ENCODE peak calls at places on chromosomes 5 and 9, in nine cellular contexts. One of them, this sample, is unnamed.

GRCh38 chr9:101311759-101312420 is 72.9 kb downstream of the BAAT start:
- DNase-seq in PC-3: peak
- DNase-seq in T-helper 22 cell: no peak
- DNase-seq in renal cortical epithelial cell: peak
- DNase-seq in COR-L47: peak
- DNase-seq in T-cell: no peak
- DNase-seq in nucleus accumbens: no peak
- DNase-seq in KG1: peak
- DNase-seq in activated CD4-positive, alpha-beta T cell treated with anti-CD3 and anti-CD28 coated beads, Interleukin-2, amount 50 U/mL, for 4 hours: no peak
- DNase-seq in this sample: peak

GRCh38 chr5:79582186-79582585 is 30.1 kb upstream of the TENT2 start:
- DNase-seq in PC-3: no peak
- DNase-seq in T-helper 22 cell: no peak
- DNase-seq in renal cortical epithelial cell: no peak
- DNase-seq in COR-L47: peak
- DNase-seq in T-cell: no peak
- DNase-seq in nucleus accumbens: no peak
- DNase-seq in KG1: no peak
- DNase-seq in activated CD4-positive, alpha-beta T cell treated with anti-CD3 and anti-CD28 coated beads, Interleukin-2, amount 50 U/mL, for 4 hours: no peak
- DNase-seq in this sample: no peak

GRCh38 chr5:140707812-140708211 is 7.6 kb downstream of the ZMAT2 start:
- DNase-seq in PC-3: no peak
- DNase-seq in T-helper 22 cell: no peak
- DNase-seq in renal cortical epithelial cell: no peak
- DNase-seq in COR-L47: no peak
- DNase-seq in T-cell: no peak
- DNase-seq in nucleus accumbens: no peak
- DNase-seq in KG1: no peak
- DNase-seq in activated CD4-positive, alpha-beta T cell treated with anti-CD3 and anti-CD28 coated beads, Interleukin-2, amount 50 U/mL, for 4 hours: no peak
- DNase-seq in this sample: no peak

GRCh38 chr9:91948423-91949292 is 1.4 kb downstream of the ROR2 start:
- DNase-seq in PC-3: no peak
- DNase-seq in T-helper 22 cell: no peak
- DNase-seq in renal cortical epithelial cell: no peak
- DNase-seq in COR-L47: peak
- DNase-seq in T-cell: no peak
- DNase-seq in nucleus accumbens: no peak
- DNase-seq in KG1: no peak
- DNase-seq in activated CD4-positive, alpha-beta T cell treated with anti-CD3 and anti-CD28 coated beads, Interleukin-2, amount 50 U/mL, for 4 hours: no peak
- DNase-seq in this sample: no peak

GRCh38 chr5:141960018-141960417 is 2.0 kb upstream of the PCDH12 start:
- DNase-seq in PC-3: no peak
- DNase-seq in T-helper 22 cell: no peak
- DNase-seq in renal cortical epithelial cell: no peak
- DNase-seq in COR-L47: no peak
- DNase-seq in T-cell: no peak
- DNase-seq in nucleus accumbens: no peak
- DNase-seq in KG1: no peak
- DNase-seq in activated CD4-positive, alpha-beta T cell treated with anti-CD3 and anti-CD28 coated beads, Interleukin-2, amount 50 U/mL, for 4 hours: no peak
- DNase-seq in this sample: no peak

GRCh38 chr5:74167206-74167929 is 473.2 kb downstream of the ENC1 start:
- DNase-seq in PC-3: peak
- DNase-seq in T-helper 22 cell: no peak
- DNase-seq in renal cortical epithelial cell: peak
- DNase-seq in COR-L47: no peak
- DNase-seq in T-cell: no peak
- DNase-seq in nucleus accumbens: no peak
- DNase-seq in KG1: no peak
- DNase-seq in activated CD4-positive, alpha-beta T cell treated with anti-CD3 and anti-CD28 coated beads, Interleukin-2, amount 50 U/mL, for 4 hours: no peak
- DNase-seq in this sample: no peak

GRCh38 chr9:79651251-79651795 is 79.6 kb downstream of the TLE4 start:
- DNase-seq in PC-3: no peak
- DNase-seq in T-helper 22 cell: no peak
- DNase-seq in renal cortical epithelial cell: peak
- DNase-seq in COR-L47: no peak
- DNase-seq in T-cell: no peak
- DNase-seq in nucleus accumbens: no peak
- DNase-seq in KG1: no peak
- DNase-seq in activated CD4-positive, alpha-beta T cell treated with anti-CD3 and anti-CD28 coated beads, Interleukin-2, amount 50 U/mL, for 4 hours: no peak
- DNase-seq in this sample: peak

GRCh38 chr5:75603421-75603820 is 7.8 kb upstream of the ANKDD1B start:
- DNase-seq in PC-3: no peak
- DNase-seq in T-helper 22 cell: no peak
- DNase-seq in renal cortical epithelial cell: no peak
- DNase-seq in COR-L47: no peak
- DNase-seq in T-cell: no peak
- DNase-seq in nucleus accumbens: no peak
- DNase-seq in KG1: no peak
- DNase-seq in activated CD4-positive, alpha-beta T cell treated with anti-CD3 and anti-CD28 coated beads, Interleukin-2, amount 50 U/mL, for 4 hours: no peak
- DNase-seq in this sample: no peak

GRCh38 chr5:63719147-63719546 is 243.1 kb downstream of the HTR1A start:
- DNase-seq in PC-3: no peak
- DNase-seq in T-helper 22 cell: no peak
- DNase-seq in renal cortical epithelial cell: no peak
- DNase-seq in COR-L47: no peak
- DNase-seq in T-cell: no peak
- DNase-seq in nucleus accumbens: no peak
- DNase-seq in KG1: no peak
- DNase-seq in activated CD4-positive, alpha-beta T cell treated with anti-CD3 and anti-CD28 coated beads, Interleukin-2, amount 50 U/mL, for 4 hours: no peak
- DNase-seq in this sample: no peak

GRCh38 chr5:177194278-177194677 is 60.7 kb downstream of the NSD1 start:
- DNase-seq in PC-3: peak
- DNase-seq in T-helper 22 cell: no peak
- DNase-seq in renal cortical epithelial cell: peak
- DNase-seq in COR-L47: no peak
- DNase-seq in T-cell: no peak
- DNase-seq in nucleus accumbens: no peak
- DNase-seq in KG1: no peak
- DNase-seq in activated CD4-positive, alpha-beta T cell treated with anti-CD3 and anti-CD28 coated beads, Interleukin-2, amount 50 U/mL, for 4 hours: no peak
- DNase-seq in this sample: no peak

GRCh38 chr5:77437194-77437593 is 54.9 kb downstream of the WDR41 start:
- DNase-seq in PC-3: peak
- DNase-seq in T-helper 22 cell: no peak
- DNase-seq in renal cortical epithelial cell: peak
- DNase-seq in COR-L47: peak
- DNase-seq in T-cell: no peak
- DNase-seq in nucleus accumbens: no peak
- DNase-seq in KG1: no peak
- DNase-seq in activated CD4-positive, alpha-beta T cell treated with anti-CD3 and anti-CD28 coated beads, Interleukin-2, amount 50 U/mL, for 4 hours: no peak
- DNase-seq in this sample: no peak

GRCh38 chr5:135829179-135829578 is 5.3 kb upstream of the SLC25A48 start:
- DNase-seq in PC-3: no peak
- DNase-seq in T-helper 22 cell: no peak
- DNase-seq in renal cortical epithelial cell: no peak
- DNase-seq in COR-L47: no peak
- DNase-seq in T-cell: no peak
- DNase-seq in nucleus accumbens: no peak
- DNase-seq in KG1: no peak
- DNase-seq in activated CD4-positive, alpha-beta T cell treated with anti-CD3 and anti-CD28 coated beads, Interleukin-2, amount 50 U/mL, for 4 hours: no peak
- DNase-seq in this sample: no peak

GRCh38 chr9:113541019-113541900 is 77.7 kb downstream of the RGS3 start:
- DNase-seq in PC-3: peak
- DNase-seq in T-helper 22 cell: no peak
- DNase-seq in renal cortical epithelial cell: peak
- DNase-seq in COR-L47: no peak
- DNase-seq in T-cell: no peak
- DNase-seq in nucleus accumbens: no peak
- DNase-seq in KG1: no peak
- DNase-seq in activated CD4-positive, alpha-beta T cell treated with anti-CD3 and anti-CD28 coated beads, Interleukin-2, amount 50 U/mL, for 4 hours: no peak
- DNase-seq in this sample: no peak

GRCh38 chr5:167511-167910 is 23.8 kb upstream of the LRRC14B start:
- DNase-seq in PC-3: no peak
- DNase-seq in T-helper 22 cell: no peak
- DNase-seq in renal cortical epithelial cell: no peak
- DNase-seq in COR-L47: no peak
- DNase-seq in T-cell: no peak
- DNase-seq in nucleus accumbens: no peak
- DNase-seq in KG1: no peak
- DNase-seq in activated CD4-positive, alpha-beta T cell treated with anti-CD3 and anti-CD28 coated beads, Interleukin-2, amount 50 U/mL, for 4 hours: no peak
- DNase-seq in this sample: no peak

GRCh38 chr5:6402939-6403338 is 24.6 kb upstream of the MED10 start:
- DNase-seq in PC-3: no peak
- DNase-seq in T-helper 22 cell: no peak
- DNase-seq in renal cortical epithelial cell: no peak
- DNase-seq in COR-L47: no peak
- DNase-seq in T-cell: no peak
- DNase-seq in nucleus accumbens: no peak
- DNase-seq in KG1: no peak
- DNase-seq in activated CD4-positive, alpha-beta T cell treated with anti-CD3 and anti-CD28 coated beads, Interleukin-2, amount 50 U/mL, for 4 hours: no peak
- DNase-seq in this sample: no peak

GRCh38 chr9:7752481-7752880 is 47.1 kb downstream of the DMAC1 start:
- DNase-seq in PC-3: no peak
- DNase-seq in T-helper 22 cell: no peak
- DNase-seq in renal cortical epithelial cell: no peak
- DNase-seq in COR-L47: no peak
- DNase-seq in T-cell: no peak
- DNase-seq in nucleus accumbens: no peak
- DNase-seq in KG1: no peak
- DNase-seq in activated CD4-positive, alpha-beta T cell treated with anti-CD3 and anti-CD28 coated beads, Interleukin-2, amount 50 U/mL, for 4 hours: no peak
- DNase-seq in this sample: no peak

GRCh38 chr9:32665101-32665500 is 29.6 kb upstream of the TAF1L start:
- DNase-seq in PC-3: peak
- DNase-seq in T-helper 22 cell: no peak
- DNase-seq in renal cortical epithelial cell: peak
- DNase-seq in COR-L47: no peak
- DNase-seq in T-cell: no peak
- DNase-seq in nucleus accumbens: no peak
- DNase-seq in KG1: no peak
- DNase-seq in activated CD4-positive, alpha-beta T cell treated with anti-CD3 and anti-CD28 coated beads, Interleukin-2, amount 50 U/mL, for 4 hours: no peak
- DNase-seq in this sample: no peak

GRCh38 chr9:98838155-98838904 is 30.9 kb downstream of the GALNT12 start:
- DNase-seq in PC-3: no peak
- DNase-seq in T-helper 22 cell: no peak
- DNase-seq in renal cortical epithelial cell: no peak
- DNase-seq in COR-L47: no peak
- DNase-seq in T-cell: no peak
- DNase-seq in nucleus accumbens: no peak
- DNase-seq in KG1: no peak
- DNase-seq in activated CD4-positive, alpha-beta T cell treated with anti-CD3 and anti-CD28 coated beads, Interleukin-2, amount 50 U/mL, for 4 hours: no peak
- DNase-seq in this sample: no peak

GRCh38 chr5:121053055-121053985 is 589.2 kb downstream of the PRR16 start:
- DNase-seq in PC-3: peak
- DNase-seq in T-helper 22 cell: no peak
- DNase-seq in renal cortical epithelial cell: no peak
- DNase-seq in COR-L47: no peak
- DNase-seq in T-cell: no peak
- DNase-seq in nucleus accumbens: no peak
- DNase-seq in KG1: no peak
- DNase-seq in activated CD4-positive, alpha-beta T cell treated with anti-CD3 and anti-CD28 coated beads, Interleukin-2, amount 50 U/mL, for 4 hours: no peak
- DNase-seq in this sample: peak

GRCh38 chr5:61823796-61824195 is 482.2 kb upstream of the KIF2A start:
- DNase-seq in PC-3: no peak
- DNase-seq in T-helper 22 cell: no peak
- DNase-seq in renal cortical epithelial cell: no peak
- DNase-seq in COR-L47: no peak
- DNase-seq in T-cell: no peak
- DNase-seq in nucleus accumbens: no peak
- DNase-seq in KG1: no peak
- DNase-seq in activated CD4-positive, alpha-beta T cell treated with anti-CD3 and anti-CD28 coated beads, Interleukin-2, amount 50 U/mL, for 4 hours: no peak
- DNase-seq in this sample: no peak

GRCh38 chr9:35158501-35159280 is 3.1 kb upstream of the UNC13B start:
- DNase-seq in PC-3: no peak
- DNase-seq in T-helper 22 cell: no peak
- DNase-seq in renal cortical epithelial cell: no peak
- DNase-seq in COR-L47: no peak
- DNase-seq in T-cell: no peak
- DNase-seq in nucleus accumbens: no peak
- DNase-seq in KG1: no peak
- DNase-seq in activated CD4-positive, alpha-beta T cell treated with anti-CD3 and anti-CD28 coated beads, Interleukin-2, amount 50 U/mL, for 4 hours: no peak
- DNase-seq in this sample: no peak

GRCh38 chr9:116074658-116075057 is 78.9 kb upstream of the PAPPA start:
- DNase-seq in PC-3: peak
- DNase-seq in T-helper 22 cell: no peak
- DNase-seq in renal cortical epithelial cell: peak
- DNase-seq in COR-L47: no peak
- DNase-seq in T-cell: no peak
- DNase-seq in nucleus accumbens: no peak
- DNase-seq in KG1: no peak
- DNase-seq in activated CD4-positive, alpha-beta T cell treated with anti-CD3 and anti-CD28 coated beads, Interleukin-2, amount 50 U/mL, for 4 hours: no peak
- DNase-seq in this sample: no peak

GRCh38 chr5:151683936-151684586 is 2.7 kb downstream of the SPARC start:
- DNase-seq in PC-3: no peak
- DNase-seq in T-helper 22 cell: no peak
- DNase-seq in renal cortical epithelial cell: peak
- DNase-seq in COR-L47: no peak
- DNase-seq in T-cell: no peak
- DNase-seq in nucleus accumbens: no peak
- DNase-seq in KG1: no peak
- DNase-seq in activated CD4-positive, alpha-beta T cell treated with anti-CD3 and anti-CD28 coated beads, Interleukin-2, amount 50 U/mL, for 4 hours: no peak
- DNase-seq in this sample: no peak

GRCh38 chr5:33272288-33272687 is 168.5 kb upstream of the TARS1 start:
- DNase-seq in PC-3: peak
- DNase-seq in T-helper 22 cell: no peak
- DNase-seq in renal cortical epithelial cell: peak
- DNase-seq in COR-L47: no peak
- DNase-seq in T-cell: no peak
- DNase-seq in nucleus accumbens: no peak
- DNase-seq in KG1: no peak
- DNase-seq in activated CD4-positive, alpha-beta T cell treated with anti-CD3 and anti-CD28 coated beads, Interleukin-2, amount 50 U/mL, for 4 hours: no peak
- DNase-seq in this sample: no peak

GRCh38 chr5:167565555-167565954 is 725.9 kb upstream of the WWC1 start:
- DNase-seq in PC-3: peak
- DNase-seq in T-helper 22 cell: no peak
- DNase-seq in renal cortical epithelial cell: peak
- DNase-seq in COR-L47: no peak
- DNase-seq in T-cell: no peak
- DNase-seq in nucleus accumbens: no peak
- DNase-seq in KG1: no peak
- DNase-seq in activated CD4-positive, alpha-beta T cell treated with anti-CD3 and anti-CD28 coated beads, Interleukin-2, amount 50 U/mL, for 4 hours: no peak
- DNase-seq in this sample: no peak

GRCh38 chr5:132227485-132228240 is at the start of gene P4HA2:
- DNase-seq in PC-3: peak
- DNase-seq in T-helper 22 cell: no peak
- DNase-seq in renal cortical epithelial cell: peak
- DNase-seq in COR-L47: peak
- DNase-seq in T-cell: no peak
- DNase-seq in nucleus accumbens: no peak
- DNase-seq in KG1: no peak
- DNase-seq in activated CD4-positive, alpha-beta T cell treated with anti-CD3 and anti-CD28 coated beads, Interleukin-2, amount 50 U/mL, for 4 hours: no peak
- DNase-seq in this sample: no peak

GRCh38 chr5:10593531-10594181 is 29.8 kb downstream of the ANKRD33B start:
- DNase-seq in PC-3: no peak
- DNase-seq in T-helper 22 cell: no peak
- DNase-seq in renal cortical epithelial cell: no peak
- DNase-seq in COR-L47: no peak
- DNase-seq in T-cell: no peak
- DNase-seq in nucleus accumbens: no peak
- DNase-seq in KG1: no peak
- DNase-seq in activated CD4-positive, alpha-beta T cell treated with anti-CD3 and anti-CD28 coated beads, Interleukin-2, amount 50 U/mL, for 4 hours: no peak
- DNase-seq in this sample: no peak

GRCh38 chr9:116800885-116801284 is 113.8 kb downstream of the TRIM32 start:
- DNase-seq in PC-3: no peak
- DNase-seq in T-helper 22 cell: no peak
- DNase-seq in renal cortical epithelial cell: no peak
- DNase-seq in COR-L47: no peak
- DNase-seq in T-cell: no peak
- DNase-seq in nucleus accumbens: no peak
- DNase-seq in KG1: no peak
- DNase-seq in activated CD4-positive, alpha-beta T cell treated with anti-CD3 and anti-CD28 coated beads, Interleukin-2, amount 50 U/mL, for 4 hours: no peak
- DNase-seq in this sample: no peak

GRCh38 chr9:84804948-84805694 is 135.6 kb downstream of the NTRK2 start:
- DNase-seq in PC-3: no peak
- DNase-seq in T-helper 22 cell: no peak
- DNase-seq in renal cortical epithelial cell: peak
- DNase-seq in COR-L47: no peak
- DNase-seq in T-cell: no peak
- DNase-seq in nucleus accumbens: no peak
- DNase-seq in KG1: no peak
- DNase-seq in activated CD4-positive, alpha-beta T cell treated with anti-CD3 and anti-CD28 coated beads, Interleukin-2, amount 50 U/mL, for 4 hours: no peak
- DNase-seq in this sample: no peak